ENCODE peak calls at places on chromosome 4, in nine cellular contexts. K is GM06990, N is foreskin fibroblast, X is right lobe of liver, D is cardiac muscle cell, S is AG10803, Y is lower lobe of right lung, V is brain microvascular endothelial cell, Z is PC-9. U is an unnamed sample.

GRCh38 chr4:3644849-3645627 is 112.8 kb upstream of the LRPAP1 start:
- DNase-seq in Y (no peak), V (peak), X (no peak), K (no peak), N (peak), D (no peak), S (peak), Z (no peak), U (no peak)

GRCh38 chr4:2591189-2591588 is 54.7 kb downstream of the FAM193A start:
- DNase-seq in S (peak), Y (no peak), D (peak), N (no peak), V (no peak), K (no peak), Z (no peak), X (no peak), U (no peak)

GRCh38 chr4:151691639-151692442 is 69.0 kb downstream of the GATB start:
- DNase-seq in K (no peak), V (no peak), Y (no peak), S (peak), D (no peak), N (no peak), Z (no peak), X (no peak), U (no peak)

GRCh38 chr4:107392951-107393350 is 327.1 kb downstream of the PAPSS1 start:
- DNase-seq in Y (no peak), K (no peak), Z (no peak), D (no peak), N (peak), S (peak), V (no peak), X (no peak), U (no peak)

GRCh38 chr4:104408893-104409292 is 85.8 kb downstream of the CXXC4 start:
- DNase-seq in S (no peak), Y (no peak), X (no peak), K (no peak), N (no peak), D (no peak), V (no peak), Z (no peak), U (no peak)

GRCh38 chr4:102620697-102621497 is 119.7 kb downstream of the NFKB1 start:
- DNase-seq in Z (peak), Y (no peak), V (peak), X (peak), N (peak), K (no peak), D (peak), S (peak), U (peak)

GRCh38 chr4:114277690-114278089 is 298.2 kb upstream of the ARSJ start:
- DNase-seq in K (no peak), N (peak), Y (no peak), D (peak), Z (no peak), X (no peak), S (peak), V (peak), U (peak)

GRCh38 chr4:1516261-1516660 is 110.0 kb upstream of the NKX1-1 start:
- DNase-seq in D (no peak), X (no peak), Y (peak), S (no peak), Z (no peak), K (no peak), V (no peak), N (no peak), U (no peak)

GRCh38 chr4:2671267-2671895 is 84.8 kb downstream of the TNIP2 start:
- DNase-seq in V (no peak), S (no peak), Y (no peak), D (no peak), N (no peak), K (no peak), X (no peak), Z (no peak), U (no peak)

GRCh38 chr4:125169192-125169591 is 145.6 kb upstream of the FAT4 start:
- DNase-seq in V (no peak), Z (no peak), D (no peak), Y (no peak), K (no peak), S (no peak), X (no peak), N (no peak), U (no peak)

GRCh38 chr4:164807611-164808010 is 53.7 kb downstream of the SMIM31 start:
- DNase-seq in N (no peak), Y (peak), S (no peak), X (no peak), V (peak), K (no peak), D (no peak), Z (no peak), U (no peak)

GRCh38 chr4:88244821-88245579 is 39.4 kb downstream of the PPM1K start:
- DNase-seq in V (no peak), Y (no peak), Z (no peak), N (no peak), S (no peak), D (no peak), X (no peak), K (no peak), U (no peak)

GRCh38 chr4:52076731-52077130 is 25.6 kb downstream of the SPATA18 start:
- DNase-seq in X (no peak), Z (no peak), D (peak), N (peak), K (no peak), S (no peak), Y (no peak), V (no peak), U (no peak)

GRCh38 chr4:46388860-46389259 is 1.1 kb downstream of the GABRA2 start:
- DNase-seq in K (no peak), D (no peak), X (no peak), V (no peak), Z (no peak), Y (no peak), N (no peak), S (no peak), U (no peak)

GRCh38 chr4:78242071-78242470 is 184.9 kb downstream of the FRAS1 start:
- DNase-seq in X (no peak), V (peak), D (peak), S (peak), Y (no peak), N (peak), Z (no peak), K (no peak), U (no peak)

GRCh38 chr4:153792893-153793227 is 4.0 kb upstream of the SFRP2 start:
- DNase-seq in K (no peak), D (no peak), V (no peak), N (no peak), S (no peak), Z (no peak), Y (no peak), X (no peak), U (no peak)

GRCh38 chr4:153789741-153790651 is 1.1 kb upstream of the SFRP2 start:
- DNase-seq in D (no peak), Y (no peak), S (peak), V (no peak), K (no peak), Z (no peak), X (no peak), N (no peak), U (no peak)

GRCh38 chr4:153790962-153791551 is 2.2 kb upstream of the SFRP2 start:
- DNase-seq in N (no peak), X (no peak), Z (no peak), V (no peak), D (peak), S (peak), K (peak), Y (peak), U (no peak)

GRCh38 chr4:153794001-153794400 is 5.1 kb upstream of the SFRP2 start:
- DNase-seq in V (no peak), S (no peak), N (no peak), X (no peak), D (no peak), K (no peak), Z (no peak), Y (no peak), U (no peak)

GRCh38 chr4:153792007-153792892 is 3.4 kb upstream of the SFRP2 start:
- DNase-seq in Y (peak), N (peak), Z (no peak), D (peak), V (peak), S (peak), K (peak), X (peak), U (no peak)
- TF ChIP-seq CTCF in Y (peak), N (no peak), Z (no peak), D (peak), V (peak), S (peak), K (peak), X (peak), U (no peak)

DNA sequence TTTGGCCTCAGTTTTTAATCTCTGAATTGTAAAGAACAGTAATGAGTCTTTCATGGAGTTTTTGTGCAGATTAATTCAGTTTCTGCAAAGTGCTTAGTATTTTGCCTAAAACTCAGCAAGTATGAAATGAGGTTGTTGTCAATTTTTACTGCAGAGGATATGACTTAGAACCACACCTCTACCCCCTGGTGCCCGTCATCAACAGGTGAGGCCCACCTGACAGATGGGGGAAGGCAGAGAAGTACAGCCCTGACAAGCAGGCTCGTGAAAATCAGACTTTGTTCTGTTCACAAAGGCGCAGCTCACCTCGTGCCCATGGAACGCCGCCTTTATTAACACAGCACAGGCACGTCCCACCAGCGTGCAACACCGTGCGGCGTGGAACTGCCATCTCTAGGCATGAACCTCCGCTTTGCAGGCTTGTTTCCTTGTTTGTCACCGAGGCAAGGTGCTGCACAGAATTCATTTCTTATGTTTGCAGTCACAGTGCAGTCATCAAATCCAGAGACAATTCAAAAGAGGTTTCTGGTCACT is 13.3 kb downstream of the CYP4V2 start:
- DNase-seq in Z (no peak), D (no peak), K (no peak), V (no peak), N (no peak), S (no peak), Y (no peak), X (peak), U (no peak)
- H3K4me3 ChIP-seq in Z (no peak), D (no peak), K (peak), V (no peak), N (peak), S (peak), Y (no peak), X (no peak), U (peak)

GRCh38 chr4:74789518-74789917 is 4.8 kb downstream of the BTC start:
- DNase-seq in V (no peak), K (no peak), Z (no peak), X (no peak), N (no peak), S (no peak), D (no peak), Y (no peak), U (no peak)

GRCh38 chr4:74796631-74797030 is 2.3 kb upstream of the BTC start:
- DNase-seq in Z (no peak), N (no peak), K (no peak), X (no peak), S (no peak), V (no peak), Y (no peak), D (no peak), U (no peak)

GRCh38 chr4:74790652-74791051 is 3.7 kb downstream of the BTC start:
- DNase-seq in Z (no peak), S (no peak), N (no peak), X (no peak), Y (no peak), D (no peak), V (no peak), K (no peak), U (no peak)

GRCh38 chr4:74794341-74794801 is at the start of gene BTC:
- DNase-seq in S (no peak), V (no peak), D (peak), K (peak), N (no peak), Z (peak), Y (peak), X (peak), U (no peak)

GRCh38 chr4:74793757-74794340 is 474 bp downstream of the BTC start:
- DNase-seq in V (no peak), D (peak), Y (peak), N (no peak), X (peak), Z (peak), K (peak), S (no peak), U (no peak)
- TF ChIP-seq CTCF in V (peak), D (peak), Y (peak), N (no peak), X (peak), Z (no peak), K (peak), S (peak), U (no peak)

GRCh38 chr4:97645437-97645836 is 497.8 kb downstream of the STPG2 start:
- DNase-seq in V (no peak), X (no peak), N (no peak), S (no peak), K (no peak), D (no peak), Z (no peak), Y (no peak), U (no peak)
- H3K4me3 ChIP-seq in V (no peak), X (no peak), N (no peak), S (no peak), K (no peak), D (no peak), Z (no peak), Y (no peak), U (no peak)

GRCh38 chr4:54098375-54098774 is 1.6 kb upstream of the GSX2 start:
- DNase-seq in D (no peak), Z (no peak), N (no peak), K (no peak), V (no peak), S (peak), X (no peak), Y (no peak), U (no peak)

GRCh38 chr4:54094449-54094848 is 5.5 kb upstream of the GSX2 start:
- DNase-seq in V (no peak), S (peak), X (no peak), Y (no peak), N (no peak), K (no peak), Z (no peak), D (no peak), U (no peak)

GRCh38 chr4:54095110-54095800 is 4.7 kb upstream of the GSX2 start:
- DNase-seq in K (no peak), Y (no peak), V (no peak), S (no peak), Z (no peak), X (no peak), D (no peak), N (no peak), U (no peak)

GRCh38 chr4:54097152-54097551 is 2.8 kb upstream of the GSX2 start:
- DNase-seq in S (no peak), V (no peak), Z (no peak), N (no peak), K (no peak), Y (no peak), D (no peak), X (no peak), U (no peak)

DNA sequence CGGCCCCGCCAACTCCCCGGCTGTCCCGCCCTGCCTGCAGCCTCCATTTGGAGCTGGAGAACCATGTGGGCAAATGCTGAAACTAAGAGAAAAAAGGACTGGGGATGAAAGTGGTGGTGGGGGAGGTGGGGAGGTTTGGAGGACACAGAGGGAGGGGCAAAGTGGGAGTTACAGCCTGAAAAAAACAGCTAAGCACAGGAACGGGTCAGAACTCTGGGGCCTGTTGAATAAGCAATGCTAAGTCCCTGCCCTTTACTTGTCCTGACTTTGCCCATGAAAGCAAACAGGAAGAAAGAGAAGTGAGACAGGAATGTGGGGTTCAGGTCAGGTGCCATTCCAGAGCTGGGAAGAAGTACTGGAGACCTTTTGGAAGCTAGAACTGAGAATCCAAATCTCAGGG is 3.4 kb upstream of the GSX2 start:
- DNase-seq in S (no peak), N (no peak), Z (no peak), K (no peak), D (no peak), X (no peak), Y (no peak), V (no peak), U (no peak)
- TF ChIP-seq CTCF in S (no peak), N (no peak), Z (no peak), K (no peak), D (no peak), X (no peak), Y (no peak), V (no peak), U (no peak)

GRCh38 chr4:143338313-143338712 is 1.6 kb downstream of the GAB1 start:
- DNase-seq in Y (no peak), X (no peak), S (no peak), V (no peak), N (no peak), Z (no peak), D (no peak), K (no peak), U (no peak)
- H3K4me3 ChIP-seq in Y (peak), X (peak), S (peak), V (no peak), N (peak), Z (peak), D (peak), K (no peak), U (no peak)

GRCh38 chr4:169174247-169174646 is 96.5 kb downstream of the SH3RF1 start:
- DNase-seq in K (no peak), N (no peak), S (no peak), V (no peak), Z (no peak), X (no peak), Y (no peak), D (no peak), U (no peak)
- TF ChIP-seq CTCF in K (no peak), N (no peak), S (no peak), V (no peak), Z (no peak), X (no peak), Y (no peak), D (no peak), U (no peak)

DNA sequence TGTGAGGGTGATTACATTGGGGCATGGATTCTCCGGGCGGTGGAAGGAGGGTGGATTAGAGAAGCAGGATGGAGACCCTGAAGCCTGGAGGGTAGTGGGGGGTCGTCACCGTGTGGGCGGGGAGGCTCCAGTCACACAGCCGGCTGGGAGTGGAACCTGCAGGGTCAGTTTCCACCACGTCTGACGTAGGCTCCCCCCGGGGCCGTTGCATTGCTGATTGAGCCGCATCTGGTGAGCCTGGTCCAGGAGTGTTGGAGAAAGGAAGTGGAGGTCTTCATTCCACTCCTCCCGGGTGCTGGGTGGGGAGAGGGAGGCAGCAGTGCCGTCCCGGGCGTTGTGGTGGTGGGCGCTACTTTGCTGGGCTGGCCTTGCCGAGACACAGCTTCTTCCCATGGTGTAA is 28.1 kb downstream of the TBC1D14 start:
- DNase-seq in Z (no peak), D (no peak), V (no peak), Y (no peak), X (no peak), N (no peak), K (no peak), S (no peak), U (no peak)
- H3K4me3 ChIP-seq in Z (no peak), D (no peak), V (no peak), Y (no peak), X (no peak), N (no peak), K (no peak), S (no peak), U (no peak)

GRCh38 chr4:122759639-122760310 is 27.3 kb downstream of the BBS12 start:
- DNase-seq in Z (no peak), K (no peak), N (no peak), X (no peak), Y (no peak), V (no peak), S (no peak), D (peak), U (no peak)
- TF ChIP-seq CTCF in Z (peak), K (no peak), N (peak), X (no peak), Y (no peak), V (peak), S (peak), D (peak), U (peak)

U was measured in AG04449.